ENCODE peak calls at places on chromosomes 4 and X, in five cellular contexts. F is CD4-positive, alpha-beta memory T cell; A is heart right ventricle; J is DND-41; U is heart left ventricle. D is an unnamed sample.

GRCh38 chr4:139986621-139987510 is 167.1 kb downstream of the MAML3 start:
- DNase-seq in F (no peak), A (no peak), J (no peak), U (no peak), D (no peak)

GRCh38 chr4:55345980-55346850 is at the start of gene SRD5A3:
- DNase-seq in F (peak; percentile 81), A (peak; percentile 91), J (peak; percentile 76), U (peak; percentile 94), D (peak; percentile 71)

GRCh38 chr4:88277711-88278025 is 6.7 kb downstream of the PPM1K start:
- DNase-seq in F (no peak), A (no peak), J (no peak), U (no peak), D (no peak)

GRCh38 chr4:155543126-155543765 is 123.4 kb upstream of the GUCY1A1 start:
- DNase-seq in F (no peak), A (no peak), J (no peak), U (no peak), D (no peak)

GRCh38 chr4:44806076-44806475 is 79.7 kb upstream of the GNPDA2 start:
- DNase-seq in F (no peak), A (no peak), J (no peak), U (no peak), D (no peak)

GRCh38 chrX:134512566-134512965 is 52.6 kb downstream of the HPRT1 start:
- DNase-seq in F (no peak), A (no peak), J (no peak), U (no peak), D (no peak)

GRCh38 chrX:12567857-12568256 is 223.4 kb upstream of the PRPS2 start:
- DNase-seq in F (no peak), A (no peak), J (peak; percentile 4), U (no peak), D (no peak)

GRCh38 chr4:156137971-156138581 is 184.4 kb upstream of the CTSO start:
- DNase-seq in F (no peak), A (no peak), J (no peak), U (no peak), D (no peak)

GRCh38 chr4:109256847-109257246 is 45.6 kb downstream of the COL25A1 start:
- DNase-seq in F (no peak), A (no peak), J (no peak), U (no peak), D (no peak)

GRCh38 chrX:47283015-47283771 is 50.4 kb downstream of the USP11 start:
- DNase-seq in F (no peak), A (no peak), J (no peak), U (no peak), D (no peak)

GRCh38 chr4:144894525-144894924 is 203.5 kb downstream of the ANAPC10 start:
- DNase-seq in F (no peak), A (no peak), J (peak; percentile 31), U (no peak), D (no peak)

GRCh38 chrX:123835661-123836371 is 24.0 kb upstream of the XIAP start:
- DNase-seq in F (no peak), A (no peak), J (no peak), U (no peak), D (no peak)

GRCh38 chr4:78938474-78938867 is 767 bp downstream of the PAQR3 start:
- DNase-seq in F (no peak), A (no peak), J (no peak), U (no peak), D (no peak)

GRCh38 chr4:119679251-119679650 is 50.6 kb upstream of the PDE5A start:
- DNase-seq in F (no peak), A (no peak), J (no peak), U (no peak), D (no peak)

GRCh38 chrX:119753639-119754257 is 4.6 kb upstream of the SOWAHD start:
- DNase-seq in F (peak; percentile 80), A (no peak), J (peak; percentile 61), U (no peak), D (peak; percentile 78)

GRCh38 chr4:89598602-89599001 is 238.4 kb downstream of the SNCA start:
- DNase-seq in F (no peak), A (no peak), J (no peak), U (no peak), D (no peak)

GRCh38 chrX:55488268-55488558 is 1.4 kb downstream of the USP51 start:
- DNase-seq in F (no peak), A (no peak), J (no peak), U (no peak), D (no peak)

GRCh38 chr4:64271601-64272081 is 137.6 kb downstream of the TECRL start:
- DNase-seq in F (no peak), A (peak; percentile 18), J (no peak), U (peak; percentile 52), D (no peak)

GRCh38 chr4:921830-922331 is 10.2 kb downstream of the GAK start:
- DNase-seq in F (no peak), A (no peak), J (peak; percentile 26), U (no peak), D (no peak)

GRCh38 chr4:26030260-26030667 is 116.2 kb downstream of the SMIM20 start:
- DNase-seq in F (no peak), A (no peak), J (no peak), U (no peak), D (no peak)

GRCh38 chrX:17788439-17788838 is 51.1 kb downstream of the SCML1 start:
- DNase-seq in F (peak; percentile 24), A (peak; percentile 19), J (peak; percentile 16), U (no peak), D (no peak)
- H3K27ac ChIP-seq in F (no peak overlapping the region), A (no peak overlapping the region), J (no peak overlapping the region), U (no peak overlapping the region), D (no peak overlapping the region)

GRCh38 chrX:18892881-18893280 is 91.0 kb downstream of the PHKA2 start:
- DNase-seq in F (no peak), A (no peak), J (no peak), U (no peak), D (no peak)

GRCh38 chrX:18890724-18891560 is 93.0 kb downstream of the PHKA2 start:
- DNase-seq in F (no peak), A (no peak), J (peak; percentile 10), U (no peak), D (no peak)

GRCh38 chrX:18893536-18893935 is 90.4 kb downstream of the PHKA2 start:
- DNase-seq in F (no peak), A (no peak), J (no peak), U (no peak), D (no peak)

GRCh38 chrX:18889982-18890381 is 93.9 kb downstream of the PHKA2 start:
- DNase-seq in F (no peak), A (no peak), J (peak; percentile 34), U (no peak), D (no peak)

GRCh38 chrX:18891561-18891945 is 92.4 kb downstream of the PHKA2 start:
- DNase-seq in F (no peak), A (no peak), J (no peak), U (no peak), D (no peak)
- H3K27ac ChIP-seq in F (no peak overlapping the region), A (no peak overlapping the region), J (no peak overlapping the region), U (no peak overlapping the region), D (no peak overlapping the region)

GRCh38 chr4:3371581-3372001 is 70.2 kb upstream of the HGFAC start:
- DNase-seq in F (no peak), A (no peak), J (no peak), U (no peak), D (no peak)

GRCh38 chr4:3371038-3371437 is 70.7 kb upstream of the HGFAC start:
- DNase-seq in F (no peak), A (no peak), J (no peak), U (no peak), D (no peak)

GRCh38 chr4:3368841-3369760 is 72.7 kb upstream of the HGFAC start:
- DNase-seq in F (no peak), A (no peak), J (no peak), U (no peak), D (no peak)

GRCh38 chr4:3368334-3368733 is 73.4 kb upstream of the HGFAC start:
- DNase-seq in F (no peak), A (no peak), J (no peak), U (no peak), D (no peak)

DNA sequence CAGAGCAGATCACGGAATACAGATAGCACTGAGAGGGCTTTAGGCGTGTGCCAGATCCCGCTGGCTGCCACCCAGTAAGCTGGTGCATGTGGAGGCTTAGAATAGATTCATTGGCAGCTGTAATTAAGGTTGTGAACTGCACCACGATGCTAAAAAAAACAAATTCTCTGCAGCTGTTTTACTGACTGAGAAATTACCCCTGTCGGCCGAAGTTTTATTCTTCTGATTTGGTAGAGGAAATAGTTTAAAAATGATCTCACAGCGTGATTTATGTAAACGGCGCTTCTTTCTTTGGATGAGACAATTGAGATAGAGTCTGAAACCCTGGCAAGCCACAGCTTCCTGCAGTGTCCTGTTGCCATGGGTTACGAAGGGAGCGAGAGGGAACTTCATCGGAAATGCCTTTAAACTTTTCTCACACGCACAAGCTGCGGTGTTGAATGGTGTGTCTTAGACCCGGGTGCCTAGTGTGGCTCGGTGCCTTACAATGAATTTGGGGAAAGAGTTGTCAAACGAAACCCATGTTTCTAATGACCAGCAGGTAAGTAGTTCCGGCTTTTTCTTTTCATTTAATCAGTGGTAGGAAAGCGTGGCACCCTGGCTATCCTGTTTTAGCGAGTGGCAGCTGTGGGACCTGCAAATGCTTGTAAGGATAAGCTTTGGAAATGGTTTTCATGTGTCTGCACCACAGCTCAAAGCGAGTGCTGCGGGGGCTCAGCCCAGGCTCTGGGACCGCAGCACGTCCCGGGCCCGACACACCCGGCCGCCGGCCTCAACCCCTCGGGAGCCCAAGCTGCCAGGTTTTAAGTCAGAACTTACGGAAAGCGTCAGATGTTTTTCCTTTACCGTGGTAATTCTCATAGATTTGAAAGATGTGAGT is 71.7 kb upstream of the HGFAC start:
- DNase-seq in F (peak; percentile 36), A (peak; percentile 71), J (peak; percentile 76), U (no peak), D (no peak)
- H3K27ac ChIP-seq in F (no peak overlapping the region), A (peak overlapping the region; percentile 43), J (no peak overlapping the region), U (peak overlapping the region; percentile 25), D (no peak overlapping the region)

GRCh38 chr4:127781303-127782024 is 658 bp upstream of the HSPA4L start:
- DNase-seq in F (no peak), A (peak; percentile 61), J (no peak), U (peak; percentile 83), D (no peak)

GRCh38 chr4:127783971-127784519 is 1.9 kb downstream of the HSPA4L start:
- DNase-seq in F (no peak), A (no peak), J (no peak), U (no peak), D (no peak)

GRCh38 chr4:127782025-127782274 is 172 bp upstream of the HSPA4L start:
- DNase-seq in F (no peak), A (peak; percentile 89), J (no peak), U (peak; percentile 94), D (no peak)

GRCh38 chr4:127782275-127783025 is at the start of gene HSPA4L:
- DNase-seq in F (peak; percentile 30), A (peak; percentile 43), J (no peak), U (peak; percentile 66), D (peak; percentile 13)

DNA sequence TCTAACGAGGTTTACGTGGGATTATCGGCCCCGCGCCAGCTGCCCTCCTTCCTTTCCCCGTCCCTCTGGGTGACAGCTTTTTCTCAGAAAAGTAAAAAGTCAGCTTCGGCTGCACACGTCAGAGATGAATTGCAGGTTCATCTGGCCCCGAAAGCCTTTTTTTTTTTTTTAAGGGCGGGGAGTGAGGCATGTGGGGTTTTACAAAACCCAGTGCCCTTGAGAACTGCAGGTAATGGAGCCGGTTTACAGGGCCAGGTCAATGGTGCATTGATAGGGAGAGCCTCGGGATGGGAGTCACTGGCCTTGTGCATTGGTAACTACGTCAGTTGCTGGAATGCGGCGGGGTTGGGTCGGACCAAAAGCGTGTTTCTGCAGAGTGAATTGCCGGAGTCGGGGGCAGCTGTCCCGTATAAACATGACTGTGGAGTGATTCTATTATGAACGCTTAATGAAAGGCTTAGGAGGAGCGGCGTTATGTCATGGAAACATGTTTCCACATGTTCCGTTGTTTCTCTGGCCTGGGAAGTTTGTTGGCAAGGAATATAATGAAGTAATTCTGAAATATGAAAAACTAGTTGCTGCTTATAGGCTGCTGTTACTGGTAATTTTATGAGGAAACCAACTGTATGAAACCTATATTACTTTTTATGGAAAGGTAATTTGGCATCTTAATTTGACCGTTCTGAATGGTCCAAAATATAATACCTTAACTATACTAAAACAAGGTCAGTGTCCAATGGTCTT is 1.1 kb downstream of the HSPA4L start:
- DNase-seq in F (no peak), A (peak; percentile 44), J (no peak), U (peak; percentile 66), D (no peak)
- H3K27ac ChIP-seq in F (no peak overlapping the region), A (peak overlapping the region; percentile 70), J (no peak overlapping the region), U (peak overlapping the region; percentile 51), D (peak overlapping the region; percentile 33)

D was measured in CD8-positive, alpha-beta memory T cell.